ENCODE peak calls at places on chromosomes 13 and 19, in six cellular contexts. Y is IMR-90, W is GM12878, O is fibroblast of lung, U is endothelial cell of umbilical vein, G is neural progenitor cell. A is an unnamed sample. For H3K4me1, the result is how much of the 10 kb centered on the place peaks cover.

GRCh38 chr19:15432018-15432494 is 13.3 kb upstream of the AKAP8L start:
- DNase-seq in Y (no peak), W (no peak), O (no peak), U (peak), G (peak), A (no peak)

GRCh38 chr13:46389985-46390384 is 2.9 kb upstream of the RUBCNL start:
- DNase-seq in Y (no peak), W (peak), O (no peak), U (no peak), G (peak), A (no peak)

GRCh38 chr13:65260938-65261880 is 1968.9 kb downstream of the PCDH9 start:
- DNase-seq in Y (no peak), W (no peak), O (no peak), U (peak), G (no peak), A (no peak)

GRCh38 chr19:19847781-19848180 is 17.9 kb upstream of the ZNF253 start:
- DNase-seq in Y (no peak), W (no peak), O (no peak), U (no peak), G (no peak), A (no peak)

GRCh38 chr13:101150998-101151397 is 265.3 kb downstream of the NALCN start:
- DNase-seq in Y (peak), W (no peak), O (peak), U (peak), G (peak), A (no peak)

GRCh38 chr13:23695711-23696512 is 125.7 kb downstream of the TNFRSF19 start:
- DNase-seq in Y (no peak), W (no peak), O (no peak), U (no peak), G (no peak), A (no peak)

GRCh38 chr19:3931041-3931440 is 1.8 kb upstream of the NMRK2 start:
- DNase-seq in Y (no peak), W (no peak), O (no peak), U (no peak), G (no peak), A (no peak)

GRCh38 chr13:44903596-44903995 is 85.7 kb downstream of the NUFIP1 start:
- DNase-seq in Y (peak), W (no peak), O (peak), U (no peak), G (peak), A (peak)

GRCh38 chr13:112679381-112679780 is 10.5 kb upstream of the ATP11A start:
- DNase-seq in Y (no peak), W (no peak), O (no peak), U (no peak), G (no peak), A (no peak)

GRCh38 chr19:42487025-42487797 is 41.1 kb downstream of the CEACAM1 start:
- DNase-seq in Y (no peak), W (no peak), O (no peak), U (no peak), G (no peak), A (no peak)

GRCh38 chr13:114054269-114054668 is 78.2 kb downstream of the RASA3 start:
- DNase-seq in Y (no peak), W (no peak), O (no peak), U (no peak), G (no peak), A (no peak)

GRCh38 chr19:2795827-2796658 is 10.7 kb downstream of the THOP1 start:
- DNase-seq in Y (no peak), W (no peak), O (no peak), U (no peak), G (no peak), A (no peak)

GRCh38 chr13:81395368-81395767 is 1054.4 kb upstream of the SPRY2 start:
- DNase-seq in Y (no peak), W (no peak), O (no peak), U (no peak), G (peak), A (peak)

GRCh38 chr13:113493315-113493951 is 2.9 kb upstream of the DCUN1D2 start:
- DNase-seq in Y (peak), W (peak), O (peak), U (peak), G (no peak), A (no peak)

GRCh38 chr13:44317752-44318550 is 55.7 kb upstream of the SERP2 start:
- DNase-seq in Y (peak), W (no peak), O (peak), U (no peak), G (no peak), A (no peak)

GRCh38 chr19:48999481-49000325 is 6.0 kb downstream of the RUVBL2 start:
- DNase-seq in Y (peak), W (no peak), O (peak), U (peak), G (peak), A (no peak)

GRCh38 chr19:21704320-21704719 is 63.1 kb downstream of the ZNF100 start:
- DNase-seq in Y (no peak), W (no peak), O (no peak), U (no peak), G (no peak), A (peak)

GRCh38 chr13:36712785-36713184 is 39.0 kb downstream of the SERTM1 start:
- DNase-seq in Y (peak), W (no peak), O (peak), U (no peak), G (no peak), A (no peak)

GRCh38 chr13:106500450-106500849 is 35.0 kb downstream of the EFNB2 start:
- DNase-seq in Y (no peak), W (no peak), O (peak), U (no peak), G (no peak), A (no peak)

GRCh38 chr13:41847216-41847615 is 113.7 kb downstream of the VWA8 start:
- DNase-seq in Y (no peak), W (no peak), O (no peak), U (no peak), G (no peak), A (no peak)

GRCh38 chr19:56769650-56770049 is 70.9 kb downstream of the PEG3 start:
- DNase-seq in Y (no peak), W (no peak), O (no peak), U (no peak), G (no peak), A (no peak)

GRCh38 chr19:50221087-50221486 is 17.7 kb downstream of the MYH14 start:
- DNase-seq in Y (no peak), W (no peak), O (no peak), U (no peak), G (no peak), A (no peak)

GRCh38 chr19:39403331-39404312 is 3.0 kb upstream of the ZFP36 start:
- DNase-seq in Y (peak), W (no peak), O (peak), U (peak), G (peak), A (peak)

GRCh38 chr13:77696863-77697207 is 652 bp upstream of the SLAIN1 start:
- DNase-seq in Y (no peak), W (no peak), O (no peak), U (peak), G (no peak), A (no peak)
- H3K4me3 ChIP-seq in Y (no peak), W (peak), O (no peak), U (peak), G (peak), A (peak)

GRCh38 chr19:14114854-14115253 is 2.7 kb downstream of the PRKACA start:
- DNase-seq in Y (no peak), W (no peak), O (no peak), U (no peak), G (peak), A (no peak)
- H3K4me1 ChIP-seq in Y (under half), W (under half), O (under half), U (under half), G (under half), A (under half)

DNA sequence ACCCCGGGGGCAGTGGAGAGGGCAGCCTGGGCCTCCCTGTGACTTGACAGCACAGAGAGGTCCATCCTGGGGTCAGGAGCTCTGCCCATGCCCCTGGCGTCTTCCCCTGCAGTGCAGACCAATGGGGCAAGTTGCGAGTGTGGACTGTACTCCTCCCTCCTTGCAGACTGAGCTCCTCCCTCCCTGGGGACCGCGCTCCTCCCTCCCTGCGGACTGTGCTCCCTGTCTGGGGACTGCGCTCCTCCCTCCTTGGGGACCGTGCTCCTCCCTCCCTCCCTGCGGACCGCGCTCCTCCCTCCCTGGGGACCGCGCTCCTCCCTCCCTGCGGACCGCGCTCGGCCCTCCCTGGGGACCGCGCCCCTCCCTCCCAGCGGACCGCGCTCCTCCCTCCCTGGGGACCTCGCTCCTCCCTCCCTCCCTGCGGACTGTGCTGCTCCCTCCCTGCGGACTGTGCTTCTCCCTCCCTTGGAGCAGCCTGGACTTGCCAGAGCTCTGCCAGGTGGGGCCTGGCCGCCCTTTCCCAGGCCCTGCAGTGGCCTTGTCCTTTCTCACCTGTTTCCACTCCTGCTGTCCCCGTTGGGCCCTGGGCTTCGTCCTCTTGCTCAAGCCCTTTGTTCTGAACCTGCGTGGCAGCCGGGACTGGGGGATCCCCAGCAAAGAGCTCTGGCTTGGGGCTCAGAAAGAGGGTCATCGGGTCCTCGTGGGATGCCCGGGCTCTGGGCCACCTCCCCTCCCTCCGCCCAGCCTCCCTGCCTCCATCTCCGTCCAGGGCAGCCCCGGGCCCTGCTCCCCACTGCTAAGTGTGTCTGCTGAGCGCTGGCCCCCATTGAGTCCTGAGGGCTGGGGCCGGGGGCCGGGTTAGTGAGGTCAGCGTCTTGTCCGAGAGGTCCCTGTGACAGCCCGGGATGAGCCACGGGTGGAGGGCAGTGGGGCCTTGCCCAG is 6.8 kb downstream of the GAMT start:
- DNase-seq in Y (no peak), W (no peak), O (no peak), U (no peak), G (no peak), A (no peak)
- H3K9ac ChIP-seq in Y (no peak), W (no peak), O (no peak), U (no peak), G (no peak), A (peak)

DNA sequence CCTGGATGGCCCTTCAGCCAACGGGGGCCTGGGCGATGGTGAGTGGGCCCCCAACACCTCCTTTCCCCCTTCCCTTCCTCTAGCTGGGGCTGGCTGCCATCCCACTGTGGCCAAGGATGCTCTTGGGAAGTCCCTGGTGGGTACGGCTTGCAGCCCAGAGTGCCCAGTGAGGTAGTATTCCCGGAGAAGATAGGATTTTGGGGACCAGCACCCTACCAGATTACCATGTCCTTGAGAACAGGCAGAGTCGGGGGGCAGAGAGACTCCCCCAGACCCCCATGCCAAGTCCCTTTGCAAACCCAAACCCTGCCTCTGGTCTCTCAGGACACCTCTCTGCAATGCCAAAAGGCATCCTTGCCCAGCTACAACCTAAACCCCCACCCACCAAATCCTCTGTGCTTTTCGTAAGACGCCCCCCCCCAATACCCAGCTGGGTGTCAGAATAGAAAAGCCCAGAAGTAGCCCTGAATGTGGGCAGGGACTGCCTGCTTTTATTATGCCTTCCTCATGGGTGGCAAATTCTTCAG is 1.7 kb downstream of the HIF3A start:
- DNase-seq in Y (no peak), W (no peak), O (no peak), U (peak), G (no peak), A (no peak)
- H3K4me3 ChIP-seq in Y (no peak), W (no peak), O (no peak), U (no peak), G (no peak), A (no peak)

GRCh38 chr13:94601446-94602431 is at the start of gene GPR180:
- DNase-seq in Y (peak), W (peak), O (peak), U (peak), G (peak), A (peak)
- H3K4me1 ChIP-seq in Y (under half), W (under half), O (under half), U (under half), G (under half), A (under half)

GRCh38 chr19:10290439-10290875 is 705 bp downstream of the ICAM5 start:
- DNase-seq in Y (peak), W (no peak), O (no peak), U (no peak), G (peak), A (no peak)

GRCh38 chr19:10290876-10291553 is 1.3 kb downstream of the ICAM5 start:
- DNase-seq in Y (peak), W (no peak), O (no peak), U (no peak), G (peak), A (no peak)

GRCh38 chr19:10288662-10289166 is 1.0 kb upstream of the ICAM5 start:
- DNase-seq in Y (peak), W (no peak), O (peak), U (no peak), G (peak), A (no peak)

GRCh38 chr19:10289167-10289835 is 451 bp upstream of the ICAM5 start:
- DNase-seq in Y (peak), W (no peak), O (no peak), U (no peak), G (peak), A (no peak)

DNA sequence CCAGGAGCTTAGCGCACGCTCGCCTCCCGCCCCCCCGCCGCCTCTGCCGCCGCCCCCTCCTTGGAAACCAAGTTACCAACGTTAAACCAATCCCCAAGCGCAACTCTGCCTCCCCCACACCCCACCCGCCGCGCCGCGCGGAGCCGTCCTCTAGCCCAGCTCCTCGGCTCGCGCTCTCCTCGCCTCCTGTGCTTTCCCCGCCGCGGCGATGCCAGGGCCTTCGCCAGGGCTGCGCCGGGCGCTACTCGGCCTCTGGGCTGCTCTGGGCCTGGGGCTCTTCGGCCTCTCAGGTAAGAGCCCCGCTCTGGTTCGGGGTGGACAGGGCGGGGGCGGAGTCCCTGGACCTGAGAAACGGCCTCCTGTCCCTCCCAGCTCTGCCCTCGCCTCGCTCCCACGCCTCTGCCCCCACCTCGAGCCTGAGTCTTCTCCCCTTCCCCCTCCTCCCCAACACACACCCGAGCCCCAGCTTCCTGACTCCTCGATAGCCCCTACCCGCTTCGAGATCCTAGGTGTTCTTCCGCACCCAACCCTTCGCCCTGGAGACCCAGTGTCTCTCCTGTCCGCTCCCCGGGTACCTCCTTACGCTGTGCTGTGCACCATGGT is at the start of gene ICAM5:
- DNase-seq in Y (peak), W (no peak), O (no peak), U (no peak), G (no peak), A (no peak)
- H3K9ac ChIP-seq in Y (peak), W (peak), O (no peak), U (no peak), G (no peak), A (peak)

DNA sequence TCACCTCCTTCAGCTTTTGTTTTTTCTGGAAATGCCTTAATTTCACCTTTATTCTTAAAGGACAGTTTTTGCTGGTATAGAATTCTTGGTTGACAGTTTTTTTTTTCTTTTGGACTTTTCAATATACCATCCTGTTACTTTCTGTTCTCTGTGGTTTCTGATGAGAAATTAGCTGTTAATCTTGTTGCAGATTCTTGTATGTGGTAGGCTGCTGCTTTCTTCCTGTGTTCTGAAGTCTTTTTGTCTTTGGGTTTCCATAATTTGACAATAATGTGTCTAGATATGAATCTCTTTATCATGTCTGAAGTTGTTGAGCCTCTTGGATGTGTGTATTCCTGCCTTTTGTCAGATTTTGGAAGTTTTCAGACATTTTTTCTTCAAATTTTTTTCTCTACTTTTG is 12.0 kb downstream of the ZNF283 start:
- DNase-seq in Y (no peak), W (no peak), O (no peak), U (no peak), G (no peak), A (no peak)
- H3K4me3 ChIP-seq in Y (no peak), W (no peak), O (no peak), U (no peak), G (no peak), A (no peak)

GRCh38 chr19:35734889-35735288 is 7.4 kb downstream of the IGFLR1 start:
- DNase-seq in Y (no peak), W (no peak), O (no peak), U (no peak), G (no peak), A (no peak)
- H3K4me1 ChIP-seq in Y (under half), W (under half), O (under half), U (under half), G (under half), A (under half)

GRCh38 chr13:33087091-33087490 is 70.9 kb downstream of the KL start:
- DNase-seq in Y (no peak), W (no peak), O (peak), U (no peak), G (no peak), A (no peak)
- H3K9ac ChIP-seq in Y (no peak), W (no peak), O (no peak), U (no peak), G (no peak), A (no peak)

GRCh38 chr19:55519461-55520311 is 17.2 kb downstream of the SBK2 start:
- DNase-seq in Y (peak), W (no peak), O (peak), U (no peak), G (no peak), A (no peak)

GRCh38 chr19:55520691-55521292 is 16.1 kb downstream of the SBK2 start:
- DNase-seq in Y (no peak), W (no peak), O (no peak), U (no peak), G (no peak), A (no peak)

GRCh38 chr19:55516878-55517620 is 19.9 kb downstream of the SBK2 start:
- DNase-seq in Y (peak), W (peak), O (peak), U (peak), G (peak), A (peak)
- H3K4me3 ChIP-seq in Y (peak), W (peak), O (no peak), U (no peak), G (peak), A (peak)

A was measured in NT2/D1.